ENCODE peak calls at places on chromosomes 2 and 18, in four cellular contexts. One of them, this sample, is unnamed.

GRCh38 chr18:23131693-23132319 is 3.5 kb upstream of the CABLES1 start:
- DNase-seq in activated naive CD4-positive, alpha-beta T cell: no peak
- DNase-seq in left lobe of liver: no peak
- DNase-seq in caudate nucleus: peak
- DNase-seq in this sample: no peak

GRCh38 chr2:191049728-191050639 is 36.0 kb upstream of the STAT1 start:
- DNase-seq in activated naive CD4-positive, alpha-beta T cell: no peak
- DNase-seq in left lobe of liver: no peak
- DNase-seq in caudate nucleus: no peak
- DNase-seq in this sample: no peak

GRCh38 chr2:99481941-99482340 is 7.9 kb downstream of the REV1 start:
- DNase-seq in caudate nucleus: no peak
- DNase-seq in activated naive CD4-positive, alpha-beta T cell: no peak
- DNase-seq in left lobe of liver: no peak
- DNase-seq in this sample: no peak

GRCh38 chr2:149099298-149099697 is 60.8 kb downstream of the LYPD6B start:
- DNase-seq in activated naive CD4-positive, alpha-beta T cell: no peak
- DNase-seq in caudate nucleus: no peak
- DNase-seq in left lobe of liver: no peak
- DNase-seq in this sample: no peak

GRCh38 chr2:147782521-147782920 is 62.3 kb upstream of the ACVR2A start:
- DNase-seq in left lobe of liver: no peak
- DNase-seq in activated naive CD4-positive, alpha-beta T cell: no peak
- DNase-seq in caudate nucleus: no peak
- DNase-seq in this sample: no peak

GRCh38 chr18:31373641-31374040 is 2.9 kb upstream of the DSG4 start:
- DNase-seq in left lobe of liver: no peak
- DNase-seq in caudate nucleus: no peak
- DNase-seq in activated naive CD4-positive, alpha-beta T cell: no peak
- DNase-seq in this sample: no peak

GRCh38 chr2:190978389-190979053 is 35.5 kb downstream of the STAT1 start:
- DNase-seq in caudate nucleus: no peak
- DNase-seq in left lobe of liver: no peak
- DNase-seq in activated naive CD4-positive, alpha-beta T cell: no peak
- DNase-seq in this sample: no peak

GRCh38 chr2:160387558-160388262 is 105.9 kb downstream of the RBMS1 start:
- DNase-seq in left lobe of liver: no peak
- DNase-seq in caudate nucleus: no peak
- DNase-seq in activated naive CD4-positive, alpha-beta T cell: no peak
- DNase-seq in this sample: no peak

GRCh38 chr2:187687585-187687984 is 133.3 kb upstream of the TFPI start:
- DNase-seq in left lobe of liver: no peak
- DNase-seq in caudate nucleus: no peak
- DNase-seq in activated naive CD4-positive, alpha-beta T cell: no peak
- DNase-seq in this sample: no peak

GRCh38 chr18:54260376-54261072 is 8.8 kb upstream of the POLI start:
- DNase-seq in left lobe of liver: no peak
- DNase-seq in activated naive CD4-positive, alpha-beta T cell: no peak
- DNase-seq in caudate nucleus: no peak
- DNase-seq in this sample: no peak

GRCh38 chr18:30486856-30487255 is 555.7 kb downstream of the DSC3 start:
- DNase-seq in activated naive CD4-positive, alpha-beta T cell: no peak
- DNase-seq in left lobe of liver: no peak
- DNase-seq in caudate nucleus: no peak
- DNase-seq in this sample: no peak

GRCh38 chr2:32008811-32009478 is 1.9 kb downstream of the MEMO1 start:
- DNase-seq in caudate nucleus: no peak
- DNase-seq in activated naive CD4-positive, alpha-beta T cell: no peak
- DNase-seq in left lobe of liver: no peak
- DNase-seq in this sample: no peak

GRCh38 chr2:8121826-8122505 is 559.9 kb upstream of the ID2 start:
- DNase-seq in caudate nucleus: no peak
- DNase-seq in left lobe of liver: no peak
- DNase-seq in activated naive CD4-positive, alpha-beta T cell: no peak
- DNase-seq in this sample: no peak

GRCh38 chr2:146321175-146321574 is 1523.7 kb upstream of the ACVR2A start:
- DNase-seq in caudate nucleus: no peak
- DNase-seq in activated naive CD4-positive, alpha-beta T cell: no peak
- DNase-seq in left lobe of liver: no peak
- DNase-seq in this sample: no peak

GRCh38 chr2:100321181-100321880 is 970 bp downstream of the LONRF2 start:
- DNase-seq in left lobe of liver: peak
- DNase-seq in caudate nucleus: no peak
- DNase-seq in activated naive CD4-positive, alpha-beta T cell: no peak
- DNase-seq in this sample: no peak

GRCh38 chr2:238942941-238943715 is 95.2 kb downstream of the TWIST2 start:
- DNase-seq in left lobe of liver: no peak
- DNase-seq in caudate nucleus: no peak
- DNase-seq in activated naive CD4-positive, alpha-beta T cell: no peak
- DNase-seq in this sample: no peak

GRCh38 chr2:25558262-25558661 is 115.1 kb downstream of the DTNB start:
- DNase-seq in caudate nucleus: no peak
- DNase-seq in activated naive CD4-positive, alpha-beta T cell: no peak
- DNase-seq in left lobe of liver: no peak
- DNase-seq in this sample: peak

GRCh38 chr2:201618744-201619654 is 24.3 kb downstream of the TMEM237 start:
- DNase-seq in caudate nucleus: peak
- DNase-seq in activated naive CD4-positive, alpha-beta T cell: no peak
- DNase-seq in left lobe of liver: peak
- DNase-seq in this sample: no peak

GRCh38 chr2:101328474-101329007 is 20.0 kb upstream of the RNF149 start:
- DNase-seq in activated naive CD4-positive, alpha-beta T cell: no peak
- DNase-seq in left lobe of liver: no peak
- DNase-seq in caudate nucleus: no peak
- DNase-seq in this sample: no peak

GRCh38 chr18:74896390-74896991 is 298.8 kb downstream of the ZNF407 start:
- DNase-seq in caudate nucleus: no peak
- DNase-seq in activated naive CD4-positive, alpha-beta T cell: no peak
- DNase-seq in left lobe of liver: peak
- DNase-seq in this sample: no peak

GRCh38 chr2:73101626-73102256 is 11.0 kb downstream of the RAB11FIP5 start:
- DNase-seq in left lobe of liver: no peak
- DNase-seq in activated naive CD4-positive, alpha-beta T cell: no peak
- DNase-seq in caudate nucleus: no peak
- DNase-seq in this sample: no peak

GRCh38 chr2:177806025-177806424 is 266.6 kb downstream of the PDE11A start:
- DNase-seq in left lobe of liver: peak
- DNase-seq in caudate nucleus: no peak
- DNase-seq in activated naive CD4-positive, alpha-beta T cell: no peak
- DNase-seq in this sample: no peak

GRCh38 chr2:54755641-54756326 is 32.3 kb downstream of the EML6 start:
- DNase-seq in activated naive CD4-positive, alpha-beta T cell: no peak
- DNase-seq in caudate nucleus: no peak
- DNase-seq in left lobe of liver: no peak
- DNase-seq in this sample: no peak

GRCh38 chr2:28539095-28539494 is 43.2 kb downstream of the PLB1 start:
- DNase-seq in caudate nucleus: peak
- DNase-seq in left lobe of liver: no peak
- DNase-seq in activated naive CD4-positive, alpha-beta T cell: no peak
- DNase-seq in this sample: no peak

GRCh38 chr2:138356178-138356577 is 145.4 kb upstream of the SPOPL start:
- DNase-seq in left lobe of liver: peak
- DNase-seq in caudate nucleus: no peak
- DNase-seq in activated naive CD4-positive, alpha-beta T cell: no peak
- DNase-seq in this sample: no peak

GRCh38 chr18:24398515-24398914 is 891 bp upstream of the OSBPL1A start:
- DNase-seq in activated naive CD4-positive, alpha-beta T cell: no peak
- DNase-seq in caudate nucleus: no peak
- DNase-seq in left lobe of liver: no peak
- DNase-seq in this sample: no peak

GRCh38 chr2:173874899-173875247 is 90.3 kb downstream of the SP3 start:
- DNase-seq in left lobe of liver: no peak
- DNase-seq in caudate nucleus: no peak
- DNase-seq in activated naive CD4-positive, alpha-beta T cell: no peak
- DNase-seq in this sample: no peak

GRCh38 chr2:56185101-56185581 is 1.4 kb downstream of the CCDC85A start:
- DNase-seq in left lobe of liver: peak
- DNase-seq in caudate nucleus: no peak
- DNase-seq in activated naive CD4-positive, alpha-beta T cell: no peak
- DNase-seq in this sample: no peak

This sample was measured in activated T-helper 1 cell treated with anti-CD3 and anti-CD28 coated beads, Interleukin-2, amount 50 U/mL, for 16 hours.